ENCODE peak calls at places on chromosomes 4 and X, in six cellular contexts. A, Y, U, H, K and B are unnamed samples.

GRCh38 chr4:89570931-89571330 is 263.3 kb upstream of the GPRIN3 start:
- DNase-seq in A (no peak), U (no peak), Y (no peak), H (no peak), K (no peak), B (no peak)

GRCh38 chr4:149986916-149987315 is 91.3 kb upstream of the DCLK2 start:
- DNase-seq in U (no peak), H (no peak), A (no peak), Y (no peak), K (no peak), B (no peak)

GRCh38 chr4:168623484-168623883 is 126.6 kb downstream of the PALLD start:
- DNase-seq in H (peak), U (no peak), K (no peak), A (no peak), Y (no peak), B (no peak)

GRCh38 chr4:148214529-148215166 is 227.6 kb downstream of the NR3C2 start:
- DNase-seq in A (no peak), Y (no peak), K (peak), U (no peak), H (peak), B (no peak)

GRCh38 chr4:110527156-110527555 is 51.2 kb downstream of the ENPEP start:
- DNase-seq in A (no peak), H (no peak), K (no peak), U (no peak), Y (no peak), B (no peak)

GRCh38 chrX:87525771-87526229 is 8.2 kb downstream of the KLHL4 start:
- DNase-seq in A (no peak), H (peak), Y (no peak), U (no peak), K (no peak), B (no peak)

GRCh38 chr4:2489841-2490552 is 21.1 kb downstream of the RNF4 start:
- DNase-seq in K (no peak), U (no peak), Y (no peak), A (no peak), H (no peak), B (no peak)

GRCh38 chr4:144584428-144584827 is 61.5 kb upstream of the HHIP start:
- DNase-seq in A (no peak), Y (no peak), U (no peak), H (no peak), K (no peak), B (no peak)

GRCh38 chr4:37383579-37384229 is 139.2 kb downstream of the NWD2 start:
- DNase-seq in Y (peak), A (no peak), U (no peak), K (no peak), H (peak), B (peak)

GRCh38 chr4:151389316-151389715 is 19.7 kb upstream of the FHIP1A start:
- DNase-seq in U (no peak), K (no peak), Y (no peak), A (no peak), H (no peak), B (no peak)

GRCh38 chrX:26889574-26889973 is 573.6 kb downstream of the PPP4R3C start:
- DNase-seq in Y (no peak), H (peak), U (no peak), A (no peak), K (no peak), B (no peak)

GRCh38 chr4:18318682-18319410 is 297.3 kb upstream of the LCORL start:
- DNase-seq in H (peak), Y (no peak), A (no peak), U (no peak), K (peak), B (no peak)

GRCh38 chr4:78864405-78865024 is 74.7 kb downstream of the PAQR3 start:
- DNase-seq in Y (peak), H (peak), A (no peak), U (no peak), K (no peak), B (peak)

GRCh38 chr4:106201373-106201772 is 114.6 kb downstream of the TBCK start:
- DNase-seq in K (no peak), U (no peak), A (no peak), Y (peak), H (peak), B (no peak)

GRCh38 chrX:86981326-86981890 is 536.2 kb upstream of the KLHL4 start:
- DNase-seq in H (no peak), K (no peak), A (no peak), U (no peak), Y (no peak), B (no peak)

GRCh38 chrX:43939187-43939926 is 33.8 kb downstream of the NDP start:
- DNase-seq in K (no peak), A (no peak), Y (no peak), U (no peak), H (peak), B (no peak)

GRCh38 chr4:76626686-76627465 is 191.8 kb downstream of the SHROOM3 start:
- DNase-seq in H (no peak), A (no peak), K (no peak), Y (no peak), U (no peak), B (no peak)

GRCh38 chr4:188178276-188178675 is 39.0 kb downstream of the TRIML1 start:
- DNase-seq in H (peak), Y (no peak), K (no peak), U (no peak), A (no peak), B (no peak)

GRCh38 chr4:102640669-102641068 is 120.1 kb downstream of the MANBA start:
- DNase-seq in U (no peak), H (no peak), K (no peak), A (no peak), Y (no peak), B (no peak)

GRCh38 chrX:53481093-53481492 is 46.9 kb upstream of the HSD17B10 start:
- DNase-seq in H (no peak), K (no peak), A (no peak), U (no peak), Y (no peak), B (peak)

GRCh38 chr4:156949373-156949814 is 22.2 kb downstream of the PDGFC start:
- DNase-seq in H (peak), A (no peak), K (no peak), Y (no peak), U (no peak), B (no peak)

GRCh38 chr4:186912606-186913005 is 188.9 kb upstream of the FAT1 start:
- DNase-seq in Y (no peak), K (no peak), A (no peak), U (no peak), H (no peak), B (no peak)

GRCh38 chrX:18702362-18703195 is 4.9 kb upstream of the PPEF1 start:
- DNase-seq in K (no peak), U (no peak), H (peak), A (peak), Y (no peak), B (no peak)

GRCh38 chr4:152849350-152849749 is 69.6 kb downstream of the ARFIP1 start:
- DNase-seq in K (no peak), U (no peak), A (no peak), H (no peak), Y (no peak), B (no peak)

GRCh38 chr4:138821321-138821720 is 194.3 kb upstream of the NOCT start:
- DNase-seq in K (no peak), U (no peak), H (no peak), A (no peak), Y (no peak), B (no peak)

GRCh38 chr4:83334425-83335241 is at the start of gene HPSE:
- DNase-seq in Y (peak), A (peak), H (peak), U (peak), K (peak), B (peak)

GRCh38 chr4:156547439-156547838 is 424.2 kb downstream of the PDGFC start:
- DNase-seq in U (no peak), Y (no peak), K (no peak), H (peak), A (no peak), B (no peak)

GRCh38 chrX:35392232-35392631 is 405.9 kb upstream of the MAGEB16 start:
- DNase-seq in K (no peak), A (no peak), U (no peak), Y (no peak), H (no peak), B (no peak)

GRCh38 chr4:2079926-2080325 is 20.8 kb downstream of the NAT8L start:
- DNase-seq in Y (no peak), A (no peak), U (no peak), K (no peak), H (no peak), B (no peak)